ENCODE peak calls at places on chromosome 15, in seven cellular contexts. K is cardiac muscle cell; Z is CD8-positive, alpha-beta T cell; P is uterus; Q is hepatocyte; C is AG04450; G is astrocyte. U is an unnamed sample.

GRCh38 chr15:47750030-47750739 is 32.9 kb downstream of the SEMA6D start:
- DNase-seq in K (peak; percentile 57), G (peak; percentile 81), C (peak; percentile 56), Z (no peak), P (no peak), Q (peak; percentile 61), U (no peak)

GRCh38 chr15:88704791-88705768 is 66.3 kb downstream of the ISG20 start:
- DNase-seq in Z (no peak), C (no peak), Q (peak; percentile 72), P (peak; percentile 64), G (peak; percentile 42), K (peak; percentile 78), U (no peak)

GRCh38 chr15:25436707-25437106 is 2.1 kb downstream of the UBE3A start:
- DNase-seq in Q (peak; percentile 7), Z (no peak), C (no peak), P (no peak), K (no peak), G (no peak), U (no peak)

GRCh38 chr15:38263996-38264395 is 11.4 kb downstream of the SPRED1 start:
- DNase-seq in Z (no peak), P (no peak), K (no peak), G (peak; percentile 75), Q (no peak), C (peak; percentile 57), U (no peak)

GRCh38 chr15:80093854-80094418 is 34.5 kb downstream of the ZFAND6 start:
- DNase-seq in P (peak; percentile 87), C (no peak), Z (no peak), K (peak; percentile 46), Q (peak; percentile 44), G (peak; percentile 51), U (peak; percentile 72)

GRCh38 chr15:70100495-70101331 is 3.0 kb upstream of the TLE3 start:
- DNase-seq in Q (peak; percentile 79), Z (peak; percentile 63), P (peak; percentile 54), G (peak; percentile 69), C (no peak), K (peak; percentile 91), U (peak; percentile 60)

GRCh38 chr15:66696770-66697169 is 5.3 kb upstream of the SMAD6 start:
- DNase-seq in P (no peak), K (no peak), C (no peak), G (no peak), Q (no peak), Z (no peak), U (no peak)

GRCh38 chr15:85354432-85354831 is 26.0 kb upstream of the AKAP13 start:
- DNase-seq in G (peak; percentile 93), Z (no peak), K (peak; percentile 41), Q (no peak), C (no peak), P (no peak), U (no peak)

GRCh38 chr15:92898988-92899909 is 875 bp upstream of the CHD2 start:
- DNase-seq in P (no peak), Q (no peak), C (no peak), K (no peak), G (no peak), Z (no peak), U (no peak)

GRCh38 chr15:62816342-62817059 is 226.0 kb upstream of the TPM1 start:
- DNase-seq in C (no peak), G (peak; percentile 32), K (peak; percentile 41), Z (no peak), Q (no peak), P (no peak), U (no peak)

GRCh38 chr15:65096481-65097385 is 18.3 kb downstream of the UBAP1L start:
- DNase-seq in K (no peak), G (no peak), P (no peak), C (no peak), Q (no peak), Z (no peak), U (no peak)

GRCh38 chr15:100633763-100634075 is 31.3 kb downstream of the ASB7 start:
- DNase-seq in P (no peak), K (no peak), Q (no peak), Z (no peak), C (no peak), G (no peak), U (no peak)

GRCh38 chr15:70406624-70407390 is 309.1 kb upstream of the TLE3 start:
- DNase-seq in C (no peak), K (no peak), G (no peak), Q (no peak), Z (no peak), P (peak; percentile 32), U (no peak)

GRCh38 chr15:82681371-82681770 is 28.3 kb downstream of the AP3B2 start:
- DNase-seq in P (no peak), C (no peak), G (no peak), Q (no peak), Z (no peak), K (no peak), U (no peak)

GRCh38 chr15:82677720-82678323 is 30.7 kb upstream of the CPEB1 start:
- DNase-seq in Z (no peak), Q (no peak), P (no peak), C (no peak), G (no peak), K (no peak), U (no peak)

GRCh38 chr15:82674873-82675272 is 27.7 kb upstream of the CPEB1 start:
- DNase-seq in K (no peak), Q (no peak), C (no peak), Z (no peak), G (no peak), P (no peak), U (no peak)

GRCh38 chr15:82679626-82680199 is 30.0 kb downstream of the AP3B2 start:
- DNase-seq in Z (no peak), C (no peak), K (no peak), G (no peak), Q (no peak), P (no peak), U (no peak)

DNA sequence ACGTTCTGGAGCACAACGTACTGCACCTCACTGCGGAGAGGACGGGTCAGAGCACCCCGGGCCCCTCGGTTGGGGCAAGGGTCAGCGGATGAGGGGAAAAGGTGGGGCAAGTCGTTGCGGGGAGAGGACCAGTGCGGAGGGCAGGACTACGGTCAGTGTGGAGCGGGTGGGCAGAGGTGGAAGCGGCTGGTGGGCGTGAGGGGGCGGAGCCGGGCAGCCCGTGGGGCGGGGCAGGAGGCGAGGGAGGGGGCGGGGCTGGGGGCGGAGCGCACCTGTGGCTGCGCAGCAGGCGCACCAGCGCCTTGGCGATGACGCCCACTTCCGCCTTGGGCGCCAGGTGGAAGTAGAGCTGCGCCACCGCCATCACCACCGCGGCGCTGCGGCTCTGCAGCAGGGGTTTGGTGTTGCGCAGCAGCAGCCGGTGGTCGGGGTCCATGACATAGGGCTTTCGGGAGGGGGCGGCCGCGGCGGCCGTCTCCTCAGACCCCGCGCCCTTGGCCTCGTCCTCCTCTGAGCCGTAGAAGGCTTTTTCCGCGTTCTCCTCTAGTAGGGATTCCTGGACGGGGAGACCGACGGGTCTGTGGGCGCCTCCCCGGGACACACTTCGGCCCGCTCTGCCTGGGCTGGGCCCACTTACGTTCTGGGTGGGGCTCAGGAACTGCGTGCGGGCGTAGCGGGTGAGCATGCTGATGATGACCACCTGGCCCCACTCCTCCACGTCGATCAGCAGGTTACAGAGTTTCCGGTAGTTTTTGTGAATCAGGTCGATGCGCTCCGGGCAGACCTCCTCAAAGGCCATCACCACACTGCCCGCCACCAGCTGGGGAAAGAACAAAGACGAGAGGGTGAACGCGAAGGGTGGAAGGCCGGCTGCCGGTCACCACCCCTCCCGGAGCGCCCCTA is 29.2 kb downstream of the AP3B2 start:
- DNase-seq in C (no peak), K (no peak), G (no peak), P (no peak), Z (peak; percentile 77), Q (peak; percentile 93), U (peak; percentile 92)
- TF ChIP-seq CTCF in C (no peak), K (no peak), G (no peak), P (no peak), Z (peak; percentile 25), Q (peak; percentile 13), U (peak; percentile 50)

DNA sequence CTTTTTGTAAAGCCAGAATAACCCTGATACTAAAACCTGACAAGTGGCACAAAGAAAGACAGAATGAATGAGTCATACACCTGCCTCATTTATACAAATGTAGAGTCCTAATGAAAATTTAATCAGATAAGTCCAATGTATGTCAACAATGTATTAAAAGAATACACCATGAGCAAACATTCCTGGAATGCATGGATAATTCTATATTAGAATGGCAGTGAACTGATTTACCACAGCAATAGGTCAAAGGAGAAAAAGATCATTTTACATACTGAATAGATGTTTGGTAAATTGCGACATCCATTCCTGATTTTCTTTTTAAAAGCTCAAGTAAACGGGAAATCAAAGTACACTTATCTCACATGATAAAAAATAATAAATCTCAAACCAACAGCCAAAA is 11.2 kb upstream of the LOXL1 start:
- DNase-seq in P (no peak), Z (no peak), C (no peak), K (no peak), G (no peak), Q (no peak), U (no peak)
- H3K27ac ChIP-seq in P (no peak overlapping the region), Z (no peak overlapping the region), C (no peak overlapping the region), K (no peak overlapping the region), G (no peak overlapping the region), Q (no peak overlapping the region), U (no peak overlapping the region)

GRCh38 chr15:90956551-90957104 is 1.9 kb downstream of the RCCD1 start:
- DNase-seq in Q (peak; percentile 90), P (peak; percentile 82), C (peak; percentile 13), Z (peak; percentile 55), K (peak; percentile 84), G (peak; percentile 44), U (peak; percentile 84)
- TF ChIP-seq CTCF in Q (peak; percentile 93), P (peak; percentile 85), C (peak; percentile 79), Z (peak; percentile 82), K (peak; percentile 98), G (peak; percentile 76), U (peak; percentile 90)

GRCh38 chr15:35606345-35606744 is 60.4 kb upstream of the DPH6 start:
- DNase-seq in Q (no peak), Z (no peak), K (no peak), C (no peak), P (no peak), G (no peak), U (no peak)
- H3K27ac ChIP-seq in Q (no peak overlapping the region), Z (no peak overlapping the region), K (no peak overlapping the region), C (no peak overlapping the region), P (peak overlapping the region; percentile 44), G (no peak overlapping the region), U (no peak overlapping the region)

U was measured in body of pancreas.